ENCODE peak calls at places on chromosomes 16 and 17, in four cellular contexts. One of them, this sample, is unnamed. For H3K4me1, the result is how much of the 10 kb centered on the place peaks cover.

GRCh38 chr17:17420561-17421269 is 56.1 kb upstream of the MED9 start:
- DNase-seq in GM23338: no peak
- DNase-seq in neural progenitor cell: no peak
- DNase-seq in endothelial cell of umbilical vein: no peak
- DNase-seq in this sample: no peak

GRCh38 chr16:55532227-55532626 is 23.4 kb downstream of the LPCAT2 start:
- DNase-seq in GM23338: no peak
- DNase-seq in endothelial cell of umbilical vein: no peak
- DNase-seq in neural progenitor cell: no peak
- DNase-seq in this sample: no peak

GRCh38 chr16:50562657-50563056 is 14.5 kb downstream of the NKD1 start:
- DNase-seq in GM23338: no peak
- DNase-seq in neural progenitor cell: no peak
- DNase-seq in endothelial cell of umbilical vein: no peak
- DNase-seq in this sample: no peak

GRCh38 chr16:57608462-57609113 is 19.8 kb upstream of the ADGRG1 start:
- DNase-seq in endothelial cell of umbilical vein: no peak
- DNase-seq in GM23338: no peak
- DNase-seq in neural progenitor cell: no peak
- DNase-seq in this sample: no peak

GRCh38 chr17:43309505-43310329 is 75.9 kb upstream of the RNU2-1 start:
- DNase-seq in endothelial cell of umbilical vein: no peak
- DNase-seq in GM23338: no peak
- DNase-seq in neural progenitor cell: no peak
- DNase-seq in this sample: no peak

GRCh38 chr17:61578645-61579044 is 12.4 kb downstream of the NACA2 start:
- DNase-seq in endothelial cell of umbilical vein: no peak
- DNase-seq in neural progenitor cell: no peak
- DNase-seq in GM23338: no peak
- DNase-seq in this sample: no peak

GRCh38 chr17:2050246-2050866 is 4.5 kb upstream of the HIC1 start:
- DNase-seq in endothelial cell of umbilical vein: peak
- DNase-seq in neural progenitor cell: peak
- DNase-seq in GM23338: peak
- DNase-seq in this sample: peak

GRCh38 chr16:58366247-58367031 is 25.8 kb upstream of the GINS3 start:
- DNase-seq in endothelial cell of umbilical vein: peak
- DNase-seq in GM23338: no peak
- DNase-seq in neural progenitor cell: no peak
- DNase-seq in this sample: no peak

GRCh38 chr16:27429981-27430441 is 28.0 kb downstream of the IL21R start:
- DNase-seq in neural progenitor cell: no peak
- DNase-seq in endothelial cell of umbilical vein: no peak
- DNase-seq in GM23338: no peak
- DNase-seq in this sample: no peak

GRCh38 chr17:31696184-31696602 is 162.9 kb downstream of the COPRS start:
- DNase-seq in neural progenitor cell: peak
- DNase-seq in GM23338: peak
- DNase-seq in endothelial cell of umbilical vein: no peak
- DNase-seq in this sample: no peak

GRCh38 chr17:65183736-65184135 is 46.6 kb downstream of the RGS9 start:
- DNase-seq in GM23338: peak
- DNase-seq in endothelial cell of umbilical vein: peak
- DNase-seq in neural progenitor cell: peak
- DNase-seq in this sample: no peak

GRCh38 chr16:9677301-9677653 is 505.0 kb downstream of the GRIN2A start:
- DNase-seq in endothelial cell of umbilical vein: no peak
- DNase-seq in neural progenitor cell: no peak
- DNase-seq in GM23338: peak
- DNase-seq in this sample: no peak

GRCh38 chr17:77537566-77537965 is 396.8 kb downstream of the SEC14L1 start:
- DNase-seq in endothelial cell of umbilical vein: no peak
- DNase-seq in GM23338: no peak
- DNase-seq in neural progenitor cell: no peak
- DNase-seq in this sample: no peak

GRCh38 chr17:44308865-44309264 is 464 bp downstream of the RUNDC3A start:
- DNase-seq in neural progenitor cell: no peak
- DNase-seq in GM23338: no peak
- DNase-seq in endothelial cell of umbilical vein: no peak
- DNase-seq in this sample: peak

GRCh38 chr16:87780385-87780989 is 14.7 kb upstream of the KLHDC4 start:
- DNase-seq in endothelial cell of umbilical vein: peak
- DNase-seq in GM23338: no peak
- DNase-seq in neural progenitor cell: no peak
- DNase-seq in this sample: peak

GRCh38 chr16:81482329-81483063 is 37.9 kb downstream of the CMIP start:
- DNase-seq in neural progenitor cell: no peak
- DNase-seq in endothelial cell of umbilical vein: no peak
- DNase-seq in GM23338: no peak
- DNase-seq in this sample: no peak

GRCh38 chr17:17497845-17498520 is 1.8 kb upstream of the RASD1 start:
- DNase-seq in neural progenitor cell: no peak
- DNase-seq in endothelial cell of umbilical vein: no peak
- DNase-seq in GM23338: no peak
- DNase-seq in this sample: no peak

GRCh38 chr16:11075163-11075562 is 130.8 kb downstream of the CLEC16A start:
- DNase-seq in GM23338: no peak
- DNase-seq in endothelial cell of umbilical vein: no peak
- DNase-seq in neural progenitor cell: no peak
- DNase-seq in this sample: no peak

GRCh38 chr16:19607610-19608280 is 52.2 kb downstream of the VPS35L start:
- DNase-seq in endothelial cell of umbilical vein: peak
- DNase-seq in GM23338: no peak
- DNase-seq in neural progenitor cell: no peak
- DNase-seq in this sample: no peak

GRCh38 chr16:66457888-66458287 is 30.8 kb downstream of the BEAN1 start:
- DNase-seq in endothelial cell of umbilical vein: no peak
- DNase-seq in GM23338: peak
- DNase-seq in neural progenitor cell: peak
- DNase-seq in this sample: no peak

GRCh38 chr16:3879258-3879886 is 1.1 kb downstream of the CREBBP start:
- DNase-seq in neural progenitor cell: peak
- DNase-seq in GM23338: peak
- DNase-seq in endothelial cell of umbilical vein: no peak
- DNase-seq in this sample: no peak

GRCh38 chr17:8740486-8740885 is 4.2 kb downstream of the CCDC42 start:
- DNase-seq in endothelial cell of umbilical vein: no peak
- DNase-seq in neural progenitor cell: peak
- DNase-seq in GM23338: peak
- DNase-seq in this sample: peak

GRCh38 chr17:29526322-29526721 is 40.5 kb downstream of the ABHD15 start:
- DNase-seq in endothelial cell of umbilical vein: no peak
- DNase-seq in GM23338: no peak
- DNase-seq in neural progenitor cell: no peak
- DNase-seq in this sample: no peak

GRCh38 chr17:59851431-59852375 is 41.0 kb downstream of the TUBD1 start:
- DNase-seq in endothelial cell of umbilical vein: no peak
- DNase-seq in neural progenitor cell: no peak
- DNase-seq in GM23338: no peak
- DNase-seq in this sample: no peak

GRCh38 chr17:60740584-60740983 is 62.9 kb downstream of the BCAS3 start:
- DNase-seq in neural progenitor cell: no peak
- DNase-seq in GM23338: no peak
- DNase-seq in endothelial cell of umbilical vein: no peak
- DNase-seq in this sample: no peak

GRCh38 chr16:58292886-58293285 is 1.9 kb downstream of the PRSS54 start:
- DNase-seq in GM23338: no peak
- DNase-seq in endothelial cell of umbilical vein: no peak
- DNase-seq in neural progenitor cell: no peak
- DNase-seq in this sample: no peak

DNA sequence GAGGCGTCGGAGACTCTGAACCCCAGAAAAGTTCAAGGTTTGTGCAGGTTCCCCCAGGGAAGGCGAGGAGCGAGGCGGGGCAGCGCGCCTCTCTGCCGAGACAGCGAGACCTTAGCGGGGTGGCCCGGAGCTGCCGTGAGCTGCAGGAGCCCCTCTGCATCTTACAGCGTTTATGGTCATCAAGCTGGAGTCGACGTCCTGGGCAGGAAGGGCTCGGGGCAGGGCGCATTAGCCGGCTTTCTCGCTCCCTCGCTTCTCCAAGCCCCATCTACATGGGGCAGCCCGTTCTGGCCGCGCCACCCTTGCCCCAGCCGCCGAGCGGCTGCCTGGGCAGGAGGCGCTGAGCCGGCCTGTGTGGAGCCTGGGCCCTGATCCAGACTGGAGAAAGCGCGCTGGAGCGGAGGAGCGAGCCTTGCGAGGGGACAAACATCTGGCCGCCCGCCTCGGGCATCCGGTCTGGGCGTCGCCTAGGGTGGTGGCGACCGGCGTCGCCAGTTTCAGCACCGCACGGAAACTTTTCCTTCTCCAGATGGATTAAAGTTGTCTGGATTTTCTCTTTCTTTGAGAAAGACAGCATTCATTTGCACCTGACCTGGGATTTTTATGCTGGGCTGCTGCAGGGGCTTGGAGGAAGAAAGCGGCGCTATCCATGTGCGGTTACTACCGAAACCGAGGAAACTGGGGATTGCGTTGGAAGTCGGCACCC is 750 bp downstream of the TMEM132E start:
- DNase-seq in neural progenitor cell: peak
- DNase-seq in endothelial cell of umbilical vein: peak
- DNase-seq in GM23338: peak
- DNase-seq in this sample: no peak
- TF ChIP-seq EZH2 in neural progenitor cell: peak
- TF ChIP-seq EZH2 in endothelial cell of umbilical vein: peak
- TF ChIP-seq EZH2 in GM23338: peak
- TF ChIP-seq EZH2 in this sample: no peak

GRCh38 chr17:38750312-38751121 is 2.0 kb upstream of the PSMB3 start:
- DNase-seq in neural progenitor cell: peak
- DNase-seq in endothelial cell of umbilical vein: peak
- DNase-seq in GM23338: peak
- DNase-seq in this sample: no peak
- H3K4me1 ChIP-seq in neural progenitor cell: under half
- H3K4me1 ChIP-seq in endothelial cell of umbilical vein: under half
- H3K4me1 ChIP-seq in GM23338: under half
- H3K4me1 ChIP-seq in this sample: half or more

DNA sequence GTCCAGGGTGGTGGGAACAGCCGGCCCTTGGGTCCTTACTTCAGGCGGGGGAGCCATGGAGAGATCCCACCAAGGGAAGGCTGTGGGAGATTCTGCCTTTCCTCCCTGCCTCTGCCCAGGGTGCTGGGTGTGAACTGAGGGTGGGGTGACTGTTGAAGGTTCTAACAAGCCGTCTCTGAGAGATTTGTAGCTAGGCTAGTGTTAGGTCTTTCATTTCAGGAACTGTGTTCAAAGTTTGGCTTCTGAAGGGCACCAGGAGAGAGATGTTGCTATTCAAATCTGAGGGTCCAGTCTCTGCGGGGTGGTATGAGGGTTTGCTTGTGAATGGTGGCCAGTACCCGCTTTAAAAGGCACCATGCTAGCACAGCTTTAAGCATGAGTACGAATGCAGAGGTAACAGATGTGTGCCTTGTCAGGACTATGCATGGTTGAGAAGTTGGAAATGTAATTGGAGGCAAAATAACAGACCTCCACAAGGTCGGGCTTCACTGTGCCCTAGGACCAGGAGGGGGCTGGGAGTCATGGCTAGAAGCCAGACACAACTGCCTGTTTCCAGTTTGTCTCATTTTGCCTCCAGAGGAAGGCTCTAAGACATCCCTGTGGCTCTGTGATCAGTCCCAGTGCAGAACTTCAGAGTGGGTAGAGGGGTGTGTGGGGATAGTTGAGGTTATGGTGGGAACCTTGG is 2.1 kb downstream of the ATP1B2 start:
- DNase-seq in endothelial cell of umbilical vein: no peak
- DNase-seq in GM23338: no peak
- DNase-seq in neural progenitor cell: no peak
- DNase-seq in this sample: no peak
- TF ChIP-seq EZH2 in endothelial cell of umbilical vein: no peak
- TF ChIP-seq EZH2 in GM23338: no peak
- TF ChIP-seq EZH2 in neural progenitor cell: no peak
- TF ChIP-seq EZH2 in this sample: no peak

GRCh38 chr17:28474035-28474640 is 694 bp downstream of the SLC13A2 start:
- DNase-seq in neural progenitor cell: no peak
- DNase-seq in endothelial cell of umbilical vein: no peak
- DNase-seq in GM23338: no peak
- DNase-seq in this sample: no peak
- H3K4me1 ChIP-seq in neural progenitor cell: under half
- H3K4me1 ChIP-seq in endothelial cell of umbilical vein: under half
- H3K4me1 ChIP-seq in GM23338: under half
- H3K4me1 ChIP-seq in this sample: under half

GRCh38 chr17:42005128-42005527 is 12.1 kb downstream of the DNAJC7 start:
- DNase-seq in endothelial cell of umbilical vein: no peak
- DNase-seq in neural progenitor cell: no peak
- DNase-seq in GM23338: no peak
- DNase-seq in this sample: no peak
- TF ChIP-seq EZH2 in endothelial cell of umbilical vein: no peak
- TF ChIP-seq EZH2 in neural progenitor cell: no peak
- TF ChIP-seq EZH2 in GM23338: no peak
- TF ChIP-seq EZH2 in this sample: no peak

GRCh38 chr16:21163576-21163975 is 5.1 kb downstream of the LDAF1 start:
- DNase-seq in GM23338: no peak
- DNase-seq in endothelial cell of umbilical vein: no peak
- DNase-seq in neural progenitor cell: no peak
- DNase-seq in this sample: no peak

GRCh38 chr16:21161211-21161610 is 2.7 kb downstream of the LDAF1 start:
- DNase-seq in endothelial cell of umbilical vein: no peak
- DNase-seq in neural progenitor cell: no peak
- DNase-seq in GM23338: no peak
- DNase-seq in this sample: no peak

GRCh38 chr16:21160276-21160675 is 1.8 kb downstream of the LDAF1 start:
- DNase-seq in GM23338: no peak
- DNase-seq in endothelial cell of umbilical vein: no peak
- DNase-seq in neural progenitor cell: no peak
- DNase-seq in this sample: no peak

GRCh38 chr16:21164521-21165168 is 6.2 kb downstream of the LDAF1 start:
- DNase-seq in neural progenitor cell: no peak
- DNase-seq in endothelial cell of umbilical vein: no peak
- DNase-seq in GM23338: no peak
- DNase-seq in this sample: no peak

GRCh38 chr16:21162661-21163151 is 4.2 kb downstream of the LDAF1 start:
- DNase-seq in GM23338: no peak
- DNase-seq in endothelial cell of umbilical vein: no peak
- DNase-seq in neural progenitor cell: no peak
- DNase-seq in this sample: no peak
- H3K4me1 ChIP-seq in GM23338: under half
- H3K4me1 ChIP-seq in endothelial cell of umbilical vein: under half
- H3K4me1 ChIP-seq in neural progenitor cell: under half
- H3K4me1 ChIP-seq in this sample: under half

GRCh38 chr17:79810138-79811027 is 13.5 kb upstream of the CBX8 start:
- DNase-seq in neural progenitor cell: peak
- DNase-seq in endothelial cell of umbilical vein: peak
- DNase-seq in GM23338: peak
- DNase-seq in this sample: peak
- TF ChIP-seq EZH2 in neural progenitor cell: no peak
- TF ChIP-seq EZH2 in endothelial cell of umbilical vein: no peak
- TF ChIP-seq EZH2 in GM23338: no peak
- TF ChIP-seq EZH2 in this sample: no peak